ENCODE peak calls at places on chromosomes 12 and 14, in nine cellular contexts. Q, T, F, P, V, D, L, N and R are unnamed samples.

GRCh38 chr12:92574046-92574783 is 128.6 kb upstream of the PLEKHG7 start:
- DNase-seq in Q (no peak), T (peak; percentile 24), F (no peak), P (peak; percentile 68), V (no peak), D (peak; percentile 30), L (no peak), N (no peak), R (no peak)

GRCh38 chr12:74900232-74900631 is 309.4 kb downstream of the KCNC2 start:
- DNase-seq in Q (no peak), T (no peak), F (no peak), P (no peak), V (no peak), D (no peak), L (no peak), N (no peak), R (no peak)

GRCh38 chr14:105470812-105471771 is 3.5 kb upstream of the CRIP2 start:
- DNase-seq in Q (no peak), T (no peak), F (no peak), P (no peak), V (peak; percentile 83), D (no peak), L (no peak), N (no peak), R (no peak)

GRCh38 chr12:68622250-68622649 is 11.6 kb downstream of the RAP1B start:
- DNase-seq in Q (no peak), T (no peak), F (no peak), P (no peak), V (no peak), D (no peak), L (no peak), N (no peak), R (no peak)

GRCh38 chr14:89625988-89626806 is 209.2 kb upstream of the FOXN3 start:
- DNase-seq in Q (no peak), T (no peak), F (no peak), P (no peak), V (no peak), D (no peak), L (no peak), N (no peak), R (no peak)

GRCh38 chr12:32110942-32111341 is 4.3 kb downstream of the BICD1 start:
- DNase-seq in Q (no peak), T (no peak), F (no peak), P (no peak), V (no peak), D (no peak), L (no peak), N (no peak), R (no peak)

GRCh38 chr12:132771126-132771838 is 9.7 kb upstream of the ANKLE2 start:
- DNase-seq in Q (no peak), T (no peak), F (no peak), P (no peak), V (no peak), D (peak; percentile 33), L (no peak), N (no peak), R (no peak)

GRCh38 chr14:65472189-65472588 is 59.7 kb downstream of the FUT8 start:
- DNase-seq in Q (no peak), T (no peak), F (no peak), P (no peak), V (no peak), D (no peak), L (no peak), N (no peak), R (no peak)

GRCh38 chr14:75427482-75428229 is at the start of gene JDP2:
- DNase-seq in Q (peak; percentile 95), T (peak; percentile 57), F (peak; percentile 96), P (peak; percentile 26), V (peak; percentile 93), D (peak; percentile 75), L (peak; percentile 96), N (peak; percentile 86), R (peak; percentile 97)

GRCh38 chr12:5257763-5258475 is 174.0 kb upstream of the NTF3 start:
- DNase-seq in Q (no peak), T (no peak), F (no peak), P (no peak), V (no peak), D (peak; percentile 44), L (no peak), N (no peak), R (no peak)

GRCh38 chr12:116609715-116610114 is 50.5 kb downstream of the MAP1LC3B2 start:
- DNase-seq in Q (no peak), T (no peak), F (no peak), P (no peak), V (no peak), D (no peak), L (no peak), N (no peak), R (no peak)

GRCh38 chr12:15322164-15323054 is at the start of gene PTPRO:
- DNase-seq in Q (peak; percentile 17), T (no peak), F (no peak), P (peak; percentile 23), V (peak; percentile 80), D (peak; percentile 15), L (no peak), N (peak; percentile 14), R (no peak)

GRCh38 chr12:54411398-54412241 is 7.4 kb downstream of the ITGA5 start:
- DNase-seq in Q (peak; percentile 86), T (peak; percentile 88), F (peak; percentile 92), P (peak; percentile 99), V (no peak), D (peak; percentile 92), L (peak; percentile 65), N (no peak), R (peak; percentile 84)

GRCh38 chr14:52950410-52950897 is 396 bp downstream of the FERMT2 start:
- DNase-seq in Q (peak; percentile 65), T (peak; percentile 71), F (peak; percentile 83), P (peak; percentile 56), V (peak; percentile 71), D (no peak), L (peak; percentile 60), N (peak; percentile 77), R (peak; percentile 56)

GRCh38 chr14:52949711-52950409 is 990 bp downstream of the FERMT2 start:
- DNase-seq in Q (no peak), T (peak; percentile 58), F (no peak), P (peak; percentile 68), V (peak; percentile 36), D (peak; percentile 70), L (peak; percentile 38), N (peak; percentile 43), R (no peak)

GRCh38 chr14:52949249-52949648 is 1.6 kb downstream of the FERMT2 start:
- DNase-seq in Q (no peak), T (peak; percentile 25), F (no peak), P (no peak), V (peak; percentile 3), D (no peak), L (no peak), N (no peak), R (no peak)

GRCh38 chr14:52950898-52951729 is at the start of gene FERMT2:
- DNase-seq in Q (peak; percentile 89), T (peak; percentile 87), F (peak; percentile 89), P (peak; percentile 75), V (peak; percentile 98), D (peak; percentile 84), L (peak; percentile 80), N (peak; percentile 90), R (peak; percentile 85)

GRCh38 chr14:52951730-52952481 is 1.1 kb upstream of the FERMT2 start:
- DNase-seq in Q (peak; percentile 44), T (peak; percentile 75), F (no peak), P (peak; percentile 60), V (peak; percentile 68), D (peak; percentile 79), L (peak; percentile 49), N (peak; percentile 69), R (no peak)
- TF ChIP-seq CTCF in Q (peak; percentile 47), T (peak; percentile 22), F (no peak), P (peak; percentile 44), V (peak; percentile 60), D (peak; percentile 59), L (peak; percentile 63), N (no peak), R (peak; percentile 49)

GRCh38 chr14:70436867-70437266 is 15.1 kb upstream of the ADAM21 start:
- DNase-seq in Q (no peak), T (no peak), F (no peak), P (no peak), V (no peak), D (no peak), L (no peak), N (no peak), R (no peak)

GRCh38 chr14:70442750-70443149 is 9.2 kb upstream of the ADAM21 start:
- DNase-seq in Q (no peak), T (no peak), F (no peak), P (no peak), V (no peak), D (no peak), L (no peak), N (no peak), R (no peak)

GRCh38 chr14:70441641-70442040 is 10.3 kb upstream of the ADAM21 start:
- DNase-seq in Q (no peak), T (no peak), F (no peak), P (peak; percentile 55), V (no peak), D (no peak), L (no peak), N (no peak), R (no peak)
- H3K9me3 ChIP-seq in Q (peaks cover 6% of the 10 kb centered on the region), T (no peaks in the 10 kb centered on the region), F (peaks cover 28% of the 10 kb centered on the region), P (peaks cover 8% of the 10 kb centered on the region), V (no peaks in the 10 kb centered on the region), D (no peaks in the 10 kb centered on the region), L (peaks cover 15% of the 10 kb centered on the region), N (no peaks in the 10 kb centered on the region), R (peaks cover 31% of the 10 kb centered on the region)

DNA sequence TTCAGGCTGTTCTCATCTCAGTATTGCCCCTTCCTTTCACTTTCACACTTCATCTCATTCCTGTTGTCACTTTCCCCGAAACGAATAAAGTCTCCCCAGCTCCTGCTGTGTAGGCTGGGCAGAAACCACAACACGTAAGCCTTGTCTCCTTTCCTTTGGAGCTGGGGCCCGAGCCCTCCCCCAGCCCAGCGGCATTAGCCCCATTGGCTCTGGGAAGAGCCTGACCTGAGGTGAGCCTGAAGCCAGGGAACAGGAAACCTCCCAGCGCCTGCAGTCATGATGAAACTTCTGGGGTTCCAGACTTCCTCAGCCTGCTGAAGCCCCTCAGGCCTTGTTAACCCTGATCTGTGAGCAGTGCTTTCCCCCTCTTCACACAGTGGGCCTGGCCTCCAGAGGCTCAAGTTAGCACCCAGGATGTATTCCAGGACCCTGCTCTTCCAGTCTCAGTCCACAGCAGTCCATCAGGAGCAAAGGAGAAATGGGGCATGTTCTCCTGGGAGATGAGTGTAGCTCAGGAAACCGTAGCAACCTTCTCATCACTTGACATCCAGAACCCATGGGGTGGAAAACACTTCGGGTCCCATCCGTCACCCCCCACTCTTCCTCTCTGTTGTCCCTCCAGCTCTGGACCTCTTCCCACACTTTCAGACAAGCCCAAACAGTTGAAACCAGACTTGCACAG is 21.8 kb downstream of the VASH1 start:
- DNase-seq in Q (no peak), T (no peak), F (no peak), P (no peak), V (no peak), D (no peak), L (no peak), N (no peak), R (no peak)
- TF ChIP-seq CTCF in Q (no peak), T (no peak), F (no peak), P (no peak), V (no peak), D (no peak), L (no peak), N (no peak), R (no peak)

DNA sequence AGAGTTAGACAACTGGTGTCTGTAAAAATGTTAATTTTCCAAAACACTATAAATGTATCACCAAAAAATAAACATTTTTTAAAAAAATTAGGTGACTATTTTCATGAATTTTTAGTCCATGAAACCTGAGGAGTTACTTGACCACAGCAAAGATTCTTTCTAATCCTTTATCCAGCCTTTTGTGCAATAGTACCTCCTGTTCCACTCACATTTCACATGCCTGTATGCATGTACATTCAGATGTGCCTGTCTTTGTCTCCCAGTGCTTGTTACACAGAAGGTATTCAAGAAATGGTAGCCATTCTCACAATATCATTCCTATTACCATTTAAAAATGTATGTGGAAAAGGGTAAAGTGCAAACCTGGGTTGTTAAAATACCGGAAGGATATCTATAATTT is 857.0 kb downstream of the DIO2 start:
- DNase-seq in Q (no peak), T (no peak), F (no peak), P (no peak), V (no peak), D (no peak), L (no peak), N (no peak), R (no peak)
- H3K9me3 ChIP-seq in Q (no peaks in the 10 kb centered on the region), T (no peaks in the 10 kb centered on the region), F (no peaks in the 10 kb centered on the region), P (no peaks in the 10 kb centered on the region), V (no peaks in the 10 kb centered on the region), D (no peaks in the 10 kb centered on the region), L (no peaks in the 10 kb centered on the region), N (no peaks in the 10 kb centered on the region), R (no peaks in the 10 kb centered on the region)